ENCODE peak calls at places on chromosomes 13 and 19, in eight cellular contexts. X is transverse colon, G is H1, O is SK-N-SH, E is suprapubic skin, W is upper lobe of left lung, Y is K562, T is esophagus muscularis mucosa. V is an unnamed sample.

GRCh38 chr13:34039678-34040077 is 221.7 kb downstream of the RFC3 start:
- DNase-seq in O (no peak), E (no peak), Y (no peak), G (no peak), W (no peak), X (no peak), T (no peak), V (no peak)

GRCh38 chr13:73741111-73741510 is 393.1 kb downstream of the KLF12 start:
- DNase-seq in W (no peak), X (no peak), Y (no peak), T (no peak), E (no peak), O (no peak), G (no peak), V (no peak)

GRCh38 chr19:28316464-28316863 is 896.5 kb downstream of the UQCRFS1 start:
- DNase-seq in T (no peak), O (no peak), Y (no peak), W (no peak), G (no peak), X (no peak), E (no peak), V (no peak)

GRCh38 chr13:106755542-106755941 is 187.6 kb upstream of the ARGLU1 start:
- DNase-seq in O (no peak), X (no peak), E (no peak), Y (no peak), T (no peak), G (no peak), W (no peak), V (no peak)

GRCh38 chr13:49904729-49905456 is 31.2 kb downstream of the SPRYD7 start:
- DNase-seq in T (no peak), X (no peak), E (no peak), O (no peak), Y (no peak), W (no peak), G (no peak), V (no peak)

GRCh38 chr19:3434630-3435553 is 45.4 kb downstream of the SMIM24 start:
- DNase-seq in W (peak; percentile 95), Y (peak; percentile 96), E (peak; percentile 96), G (peak; percentile 97), T (peak; percentile 99), O (peak; percentile 97), X (peak; percentile 96), V (peak; percentile 95)

GRCh38 chr19:16070366-16070990 is 5.8 kb upstream of the TPM4 start:
- DNase-seq in X (peak; percentile 96), E (peak; percentile 89), W (peak; percentile 95), T (no peak), G (no peak), Y (peak; percentile 57), O (no peak), V (peak; percentile 92)

GRCh38 chr19:14695471-14695870 is 5.6 kb downstream of the ZNF333 start:
- DNase-seq in G (no peak), E (no peak), X (no peak), W (no peak), Y (no peak), T (no peak), O (no peak), V (no peak)

GRCh38 chr19:2044709-2045500 is 6.1 kb downstream of the MKNK2 start:
- DNase-seq in W (no peak), G (no peak), O (no peak), Y (peak; percentile 14), E (no peak), T (no peak), X (no peak), V (no peak)

GRCh38 chr19:2049741-2050348 is 1.2 kb downstream of the MKNK2 start:
- DNase-seq in X (peak; percentile 90), E (peak; percentile 88), W (peak; percentile 97), T (no peak), Y (peak; percentile 53), G (no peak), O (peak; percentile 71), V (peak; percentile 91)

GRCh38 chr13:112721198-112722104 is 31.6 kb downstream of the ATP11A start:
- DNase-seq in W (no peak), O (no peak), G (no peak), Y (peak; percentile 41), T (no peak), X (no peak), E (peak; percentile 56), V (no peak)

GRCh38 chr13:114339779-114340534 is 25.7 kb downstream of the CHAMP1 start:
- DNase-seq in G (no peak), O (peak; percentile 70), W (no peak), E (no peak), X (peak; percentile 59), Y (no peak), T (no peak), V (peak; percentile 53)

GRCh38 chr19:3450796-3451411 is 29.4 kb downstream of the SMIM24 start:
- DNase-seq in W (peak; percentile 77), Y (no peak), O (no peak), T (peak; percentile 96), E (peak; percentile 84), G (no peak), X (peak; percentile 61), V (peak; percentile 34)

DNA sequence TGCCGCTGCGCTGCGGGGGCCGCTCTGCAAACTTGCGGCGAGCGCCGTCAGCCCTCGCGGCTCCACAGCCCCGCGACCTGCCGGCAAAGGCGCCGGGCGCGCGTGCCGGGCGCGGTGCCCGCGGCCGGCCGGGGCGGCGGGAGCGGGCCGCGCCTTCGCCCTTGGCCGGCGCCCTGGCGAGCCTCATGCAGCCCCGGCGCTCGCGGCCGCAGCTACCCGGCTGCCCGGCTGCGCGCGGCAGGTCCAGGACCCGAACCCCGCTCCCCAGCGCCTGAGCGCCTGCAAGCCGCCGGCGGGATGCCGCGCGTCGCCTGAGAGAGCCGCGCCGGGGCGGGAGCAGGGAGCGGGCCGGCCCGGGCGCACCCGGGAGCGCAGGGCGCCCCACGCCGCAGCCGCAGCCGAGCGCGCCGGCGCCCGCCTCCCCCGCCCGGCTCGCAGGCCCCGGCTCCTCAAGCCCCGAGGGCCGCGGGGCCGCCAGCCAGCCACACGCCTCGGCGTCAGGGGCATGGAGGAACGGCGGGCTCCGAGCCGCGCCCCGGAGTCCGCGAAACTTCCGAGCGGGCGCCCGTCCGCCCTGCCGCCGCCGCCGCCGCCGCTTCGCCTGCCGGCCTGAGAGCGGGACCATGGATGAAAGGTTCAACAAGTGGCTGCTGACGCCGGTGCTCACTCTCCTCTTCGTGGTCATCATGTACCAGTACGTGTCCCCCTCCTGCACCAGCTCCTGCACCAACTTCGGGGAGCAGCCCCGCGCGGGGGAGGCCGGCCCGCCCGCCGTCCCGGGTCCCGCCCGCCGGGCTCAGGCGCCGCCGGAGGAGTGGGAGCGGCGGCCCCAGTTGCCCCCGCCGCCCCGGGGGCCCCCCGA is 564 bp downstream of the HS6ST3 start:
- DNase-seq in W (no peak), Y (peak; percentile 5), X (no peak), T (no peak), G (peak; percentile 77), E (no peak), O (peak; percentile 81), V (peak; percentile 28)
- TF ChIP-seq EP300 in W (no peak), Y (no peak), X (no peak), T (no peak), G (no peak), E (no peak), O (no peak), V (no peak)

GRCh38 chr19:12779162-12779993 is 4.0 kb upstream of the HOOK2 start:
- DNase-seq in Y (peak; percentile 41), O (peak; percentile 76), T (no peak), W (peak; percentile 62), G (no peak), E (peak; percentile 87), X (peak; percentile 46), V (no peak)
- TF ChIP-seq POLR2AphosphoS5 in Y (no peak), O (no peak), T (peak; percentile 62), W (peak; percentile 89), G (no peak), E (no peak), X (peak; percentile 20), V (peak; percentile 47)

GRCh38 chr13:31962661-31963345 is 68.8 kb upstream of the FRY start:
- DNase-seq in E (no peak), O (no peak), X (no peak), W (no peak), T (no peak), Y (no peak), G (no peak), V (no peak)

GRCh38 chr13:31967155-31967554 is 64.4 kb upstream of the FRY start:
- DNase-seq in T (no peak), O (no peak), W (no peak), Y (no peak), G (no peak), X (no peak), E (no peak), V (no peak)

GRCh38 chr13:31965361-31966066 is 66.1 kb upstream of the FRY start:
- DNase-seq in X (no peak), T (no peak), E (no peak), Y (no peak), O (no peak), G (no peak), W (no peak), V (no peak)

GRCh38 chr13:31968473-31968872 is 63.1 kb upstream of the FRY start:
- DNase-seq in X (peak; percentile 26), Y (no peak), W (peak; percentile 68), G (no peak), T (no peak), E (no peak), O (no peak), V (peak; percentile 76)

DNA sequence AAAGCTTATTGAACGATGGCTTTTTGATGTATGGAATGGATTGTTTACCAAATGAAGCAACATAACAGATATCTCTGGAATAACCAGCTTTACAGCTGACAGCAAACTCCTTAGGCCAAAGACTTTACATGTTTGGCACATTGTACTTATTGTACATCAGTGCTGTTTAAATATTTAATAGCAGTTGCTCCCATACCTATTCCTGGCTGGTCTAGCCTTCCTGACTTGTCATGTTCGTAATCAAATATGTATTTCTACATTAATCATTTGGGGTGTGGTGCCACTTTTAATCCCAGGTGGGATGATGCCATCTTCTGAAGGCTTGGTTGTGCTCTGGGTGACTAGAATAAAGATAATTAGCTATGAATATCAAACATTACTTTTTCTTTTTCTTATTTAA is 67.4 kb upstream of the FRY start:
- DNase-seq in W (no peak), T (no peak), Y (no peak), G (no peak), X (no peak), E (no peak), O (no peak), V (no peak)
- H3K4me3 ChIP-seq in W (no peak overlapping the region), T (no peak overlapping the region), Y (no peak overlapping the region), G (no peak overlapping the region), X (no peak overlapping the region), E (no peak overlapping the region), O (no peak overlapping the region), V (no peak overlapping the region)

DNA sequence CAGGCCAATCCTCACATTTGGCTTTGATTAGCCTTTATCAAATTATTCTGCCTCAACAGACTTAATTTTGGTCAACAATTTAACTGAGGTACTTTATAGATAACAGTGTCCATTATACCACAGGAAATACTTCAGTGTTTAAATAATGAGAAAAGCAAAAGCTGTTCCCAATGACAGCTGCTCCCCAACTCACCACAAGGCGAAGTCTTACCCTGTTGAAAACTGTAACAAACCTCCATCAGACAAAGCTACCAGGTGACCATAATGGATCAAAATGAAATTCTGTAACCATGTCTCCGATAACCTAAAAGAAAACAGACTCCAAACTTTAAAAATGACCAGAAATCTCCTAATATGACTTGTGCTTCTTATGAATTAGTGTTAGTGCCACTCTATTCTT is 50.3 kb downstream of the ZNF44 start:
- DNase-seq in Y (no peak), T (no peak), E (no peak), X (no peak), O (no peak), W (no peak), G (no peak), V (no peak)
- TF ChIP-seq EP300 in Y (no peak), T (no peak), E (no peak), X (no peak), O (no peak), W (no peak), G (no peak), V (no peak)